ENCODE peak calls at places on chromosomes 6 and 20, in nine cellular contexts. One of them, this sample, is unnamed. For H3K36me3, the result is how much of the 10 kb centered on the place peaks cover.

GRCh38 chr6:136607204-136607931 is 57.1 kb upstream of the MAP7 start:
- DNase-seq in heart left ventricle: no peak
- DNase-seq in right lobe of liver: no peak
- DNase-seq in tibial nerve: no peak
- DNase-seq in HCT116: no peak
- DNase-seq in ovary: no peak
- DNase-seq in stomach: no peak
- DNase-seq in IMR-90: peak
- DNase-seq in endothelial cell of umbilical vein: peak
- DNase-seq in this sample: no peak

GRCh38 chr20:63706027-63706695 is 1.6 kb downstream of the ARFRP1 start:
- DNase-seq in heart left ventricle: no peak
- DNase-seq in right lobe of liver: peak
- DNase-seq in stomach: no peak
- DNase-seq in ovary: no peak
- DNase-seq in endothelial cell of umbilical vein: no peak
- DNase-seq in IMR-90: no peak
- DNase-seq in tibial nerve: no peak
- DNase-seq in HCT116: no peak
- DNase-seq in this sample: no peak

GRCh38 chr20:2508631-2509467 is at the start of gene ZNF343:
- DNase-seq in HCT116: peak
- DNase-seq in stomach: peak
- DNase-seq in IMR-90: peak
- DNase-seq in heart left ventricle: peak
- DNase-seq in right lobe of liver: peak
- DNase-seq in endothelial cell of umbilical vein: peak
- DNase-seq in tibial nerve: peak
- DNase-seq in ovary: peak
- DNase-seq in this sample: peak

GRCh38 chr6:157615411-157615763 is 207.7 kb upstream of the SNX9 start:
- DNase-seq in heart left ventricle: no peak
- DNase-seq in HCT116: no peak
- DNase-seq in tibial nerve: no peak
- DNase-seq in ovary: no peak
- DNase-seq in endothelial cell of umbilical vein: peak
- DNase-seq in right lobe of liver: no peak
- DNase-seq in IMR-90: no peak
- DNase-seq in stomach: no peak
- DNase-seq in this sample: no peak

GRCh38 chr6:169236988-169237387 is 16.7 kb downstream of the THBS2 start:
- DNase-seq in tibial nerve: no peak
- DNase-seq in right lobe of liver: peak
- DNase-seq in HCT116: no peak
- DNase-seq in ovary: no peak
- DNase-seq in stomach: no peak
- DNase-seq in IMR-90: no peak
- DNase-seq in endothelial cell of umbilical vein: no peak
- DNase-seq in heart left ventricle: no peak
- DNase-seq in this sample: no peak

GRCh38 chr6:19472168-19472567 is 365.0 kb upstream of the ID4 start:
- DNase-seq in stomach: no peak
- DNase-seq in tibial nerve: no peak
- DNase-seq in ovary: no peak
- DNase-seq in right lobe of liver: no peak
- DNase-seq in HCT116: peak
- DNase-seq in endothelial cell of umbilical vein: no peak
- DNase-seq in heart left ventricle: no peak
- DNase-seq in IMR-90: peak
- DNase-seq in this sample: no peak

GRCh38 chr6:161833099-161833860 is 559.4 kb upstream of the AGPAT4 start:
- DNase-seq in heart left ventricle: no peak
- DNase-seq in IMR-90: no peak
- DNase-seq in endothelial cell of umbilical vein: no peak
- DNase-seq in stomach: no peak
- DNase-seq in right lobe of liver: no peak
- DNase-seq in HCT116: no peak
- DNase-seq in ovary: no peak
- DNase-seq in tibial nerve: no peak
- DNase-seq in this sample: no peak

GRCh38 chr6:135128268-135128914 is 52.7 kb upstream of the MYB start:
- DNase-seq in ovary: no peak
- DNase-seq in stomach: no peak
- DNase-seq in heart left ventricle: no peak
- DNase-seq in IMR-90: no peak
- DNase-seq in endothelial cell of umbilical vein: peak
- DNase-seq in tibial nerve: no peak
- DNase-seq in HCT116: no peak
- DNase-seq in right lobe of liver: no peak
- DNase-seq in this sample: no peak

GRCh38 chr6:21371676-21372161 is 221.8 kb upstream of the SOX4 start:
- DNase-seq in IMR-90: no peak
- DNase-seq in HCT116: no peak
- DNase-seq in right lobe of liver: no peak
- DNase-seq in ovary: no peak
- DNase-seq in tibial nerve: no peak
- DNase-seq in heart left ventricle: no peak
- DNase-seq in endothelial cell of umbilical vein: no peak
- DNase-seq in stomach: no peak
- DNase-seq in this sample: no peak

GRCh38 chr20:8764289-8764962 is 304.5 kb upstream of the PLCB4 start:
- DNase-seq in endothelial cell of umbilical vein: no peak
- DNase-seq in tibial nerve: no peak
- DNase-seq in right lobe of liver: no peak
- DNase-seq in ovary: no peak
- DNase-seq in IMR-90: no peak
- DNase-seq in HCT116: no peak
- DNase-seq in heart left ventricle: no peak
- DNase-seq in stomach: no peak
- DNase-seq in this sample: no peak

GRCh38 chr6:13877116-13877515 is 47.6 kb upstream of the RNF182 start:
- DNase-seq in heart left ventricle: no peak
- DNase-seq in stomach: no peak
- DNase-seq in tibial nerve: no peak
- DNase-seq in ovary: no peak
- DNase-seq in HCT116: no peak
- DNase-seq in endothelial cell of umbilical vein: no peak
- DNase-seq in right lobe of liver: no peak
- DNase-seq in IMR-90: peak
- DNase-seq in this sample: no peak

GRCh38 chr20:46694484-46694883 is 5.2 kb upstream of the TP53RK start:
- DNase-seq in ovary: no peak
- DNase-seq in tibial nerve: no peak
- DNase-seq in IMR-90: peak
- DNase-seq in HCT116: no peak
- DNase-seq in endothelial cell of umbilical vein: peak
- DNase-seq in right lobe of liver: no peak
- DNase-seq in stomach: no peak
- DNase-seq in heart left ventricle: no peak
- DNase-seq in this sample: no peak

GRCh38 chr6:53984163-53984562 is 127.1 kb upstream of the MLIP start:
- DNase-seq in endothelial cell of umbilical vein: peak
- DNase-seq in stomach: no peak
- DNase-seq in IMR-90: peak
- DNase-seq in heart left ventricle: no peak
- DNase-seq in HCT116: peak
- DNase-seq in tibial nerve: no peak
- DNase-seq in ovary: no peak
- DNase-seq in right lobe of liver: no peak
- DNase-seq in this sample: no peak

GRCh38 chr6:139877828-139878405 is 503.5 kb upstream of the CITED2 start:
- DNase-seq in ovary: no peak
- DNase-seq in IMR-90: no peak
- DNase-seq in right lobe of liver: peak
- DNase-seq in heart left ventricle: no peak
- DNase-seq in tibial nerve: no peak
- DNase-seq in HCT116: no peak
- DNase-seq in endothelial cell of umbilical vein: no peak
- DNase-seq in stomach: no peak
- DNase-seq in this sample: no peak

GRCh38 chr6:46491201-46491788 is at the start of gene RCAN2:
- DNase-seq in stomach: peak
- DNase-seq in endothelial cell of umbilical vein: peak
- DNase-seq in heart left ventricle: peak
- DNase-seq in ovary: peak
- DNase-seq in tibial nerve: peak
- DNase-seq in IMR-90: peak
- DNase-seq in right lobe of liver: peak
- DNase-seq in HCT116: peak
- DNase-seq in this sample: no peak

DNA sequence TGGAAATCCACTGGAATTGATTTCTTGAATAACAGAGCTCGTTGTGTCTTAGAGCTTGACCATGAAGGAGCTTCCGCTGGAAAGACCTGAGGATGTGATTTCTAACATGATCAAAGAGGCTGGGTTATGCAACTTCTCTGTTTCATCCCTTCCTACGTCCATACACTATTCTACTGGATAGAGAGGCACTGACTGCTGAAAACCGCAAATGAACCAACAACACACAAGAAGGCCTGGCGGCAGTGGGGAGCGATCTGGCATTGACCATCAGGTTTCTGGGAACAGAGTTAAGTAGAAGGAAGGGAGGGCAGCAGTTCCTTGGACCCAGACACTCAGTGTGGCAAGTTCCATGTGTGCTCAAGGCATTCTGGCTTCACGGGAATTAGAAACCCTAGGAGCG is 13.3 kb downstream of the LRRN4 start:
- DNase-seq in tibial nerve: no peak
- DNase-seq in endothelial cell of umbilical vein: no peak
- DNase-seq in right lobe of liver: no peak
- DNase-seq in ovary: no peak
- DNase-seq in heart left ventricle: no peak
- DNase-seq in HCT116: no peak
- DNase-seq in stomach: no peak
- DNase-seq in IMR-90: no peak
- DNase-seq in this sample: no peak
- H3K36me3 ChIP-seq in tibial nerve: under half
- H3K36me3 ChIP-seq in endothelial cell of umbilical vein: under half
- H3K36me3 ChIP-seq in right lobe of liver: under half
- H3K36me3 ChIP-seq in ovary: under half
- H3K36me3 ChIP-seq in heart left ventricle: half or more
- H3K36me3 ChIP-seq in HCT116: under half
- H3K36me3 ChIP-seq in stomach: half or more
- H3K36me3 ChIP-seq in IMR-90: under half
- H3K36me3 ChIP-seq in this sample: half or more

DNA sequence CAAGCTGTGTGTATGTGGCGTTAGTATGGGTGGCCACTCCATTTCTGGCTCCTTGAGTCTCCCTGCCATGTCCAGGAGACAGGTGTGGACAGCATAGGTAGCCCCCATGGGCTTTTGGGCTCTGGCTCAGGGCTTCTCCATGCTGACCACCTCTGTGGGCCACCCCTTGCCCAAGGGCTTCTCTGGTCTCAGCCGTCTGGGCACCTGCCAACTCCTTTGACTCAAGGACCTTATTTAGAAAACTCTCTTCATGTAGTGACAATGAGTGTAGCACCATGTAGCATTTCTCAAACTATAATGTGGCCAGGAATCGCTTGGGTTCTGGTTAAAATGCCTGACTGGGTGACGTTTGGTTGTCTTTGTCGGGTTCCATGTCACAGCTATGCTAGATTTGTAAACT is 5.1 kb upstream of the GTSF1L start:
- DNase-seq in stomach: no peak
- DNase-seq in IMR-90: no peak
- DNase-seq in right lobe of liver: no peak
- DNase-seq in endothelial cell of umbilical vein: no peak
- DNase-seq in HCT116: no peak
- DNase-seq in tibial nerve: no peak
- DNase-seq in heart left ventricle: no peak
- DNase-seq in ovary: no peak
- DNase-seq in this sample: no peak
- H3K4me3 ChIP-seq in stomach: no peak
- H3K4me3 ChIP-seq in IMR-90: no peak
- H3K4me3 ChIP-seq in right lobe of liver: no peak
- H3K4me3 ChIP-seq in endothelial cell of umbilical vein: no peak
- H3K4me3 ChIP-seq in HCT116: no peak
- H3K4me3 ChIP-seq in tibial nerve: no peak
- H3K4me3 ChIP-seq in heart left ventricle: no peak
- H3K4me3 ChIP-seq in ovary: no peak
- H3K4me3 ChIP-seq in this sample: no peak

DNA sequence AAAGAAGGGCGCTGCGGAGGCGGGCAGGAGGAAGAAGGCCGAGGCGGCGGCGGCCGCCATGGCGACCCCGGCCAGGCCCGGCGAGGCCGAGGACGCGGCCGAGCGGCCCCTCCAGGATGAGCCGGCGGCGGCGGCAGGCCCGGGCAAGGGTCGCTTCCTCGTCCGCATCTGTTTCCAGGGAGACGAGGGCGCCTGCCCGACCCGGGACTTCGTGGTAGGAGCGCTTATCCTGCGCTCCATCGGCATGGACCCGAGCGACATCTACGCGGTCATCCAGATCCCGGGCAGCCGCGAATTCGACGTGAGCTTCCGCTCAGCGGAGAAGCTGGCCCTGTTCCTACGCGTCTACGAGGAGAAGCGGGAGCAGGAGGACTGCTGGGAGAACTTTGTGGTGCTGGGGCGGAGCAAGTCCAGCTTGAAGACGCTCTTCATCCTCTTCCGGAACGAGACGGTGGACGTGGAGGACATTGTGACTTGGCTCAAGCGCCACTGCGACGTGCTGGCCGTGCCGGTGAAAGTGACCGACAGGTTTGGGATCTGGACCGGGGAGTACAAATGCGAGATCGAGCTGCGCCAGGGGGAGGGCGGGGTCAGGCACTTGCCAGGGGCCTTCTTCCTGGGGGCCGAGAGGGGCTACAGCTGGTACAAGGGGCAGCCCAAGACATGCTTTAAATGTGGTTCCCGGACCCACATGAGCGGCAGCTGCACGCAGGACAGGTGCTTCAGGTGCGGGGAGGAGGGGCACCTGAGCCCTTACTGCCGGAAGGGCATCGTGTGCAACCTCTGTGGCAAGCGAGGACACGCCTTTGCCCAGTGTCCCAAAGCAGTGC is 770 bp downstream of the ZCCHC3 start:
- DNase-seq in stomach: peak
- DNase-seq in IMR-90: peak
- DNase-seq in HCT116: no peak
- DNase-seq in right lobe of liver: peak
- DNase-seq in tibial nerve: no peak
- DNase-seq in heart left ventricle: peak
- DNase-seq in endothelial cell of umbilical vein: peak
- DNase-seq in ovary: peak
- DNase-seq in this sample: no peak
- TF ChIP-seq POLR2A in stomach: no peak
- TF ChIP-seq POLR2A in IMR-90: no peak
- TF ChIP-seq POLR2A in HCT116: peak
- TF ChIP-seq POLR2A in right lobe of liver: no peak
- TF ChIP-seq POLR2A in tibial nerve: no peak
- TF ChIP-seq POLR2A in heart left ventricle: peak
- TF ChIP-seq POLR2A in endothelial cell of umbilical vein: peak
- TF ChIP-seq POLR2A in ovary: peak
- TF ChIP-seq POLR2A in this sample: no peak

DNA sequence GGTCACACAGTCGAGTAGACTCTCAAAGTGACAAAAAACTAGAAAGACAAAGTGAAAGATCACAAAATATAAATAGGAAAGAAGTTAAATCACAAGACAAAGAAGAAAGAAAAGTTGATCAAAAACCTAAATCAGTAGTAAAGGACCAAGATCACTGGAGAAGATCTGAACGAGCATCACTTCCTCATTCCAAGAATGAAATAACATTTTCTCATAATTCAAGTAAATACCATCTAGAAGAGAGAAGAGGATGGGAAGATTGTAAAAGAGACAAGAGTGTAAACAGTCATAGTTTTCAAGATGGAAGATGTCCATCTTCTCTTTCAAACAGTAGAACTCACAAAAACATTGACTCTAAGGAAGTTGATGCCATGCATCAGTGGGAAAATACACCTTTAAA is 31.6 kb upstream of the GJA10 start:
- DNase-seq in heart left ventricle: no peak
- DNase-seq in ovary: no peak
- DNase-seq in tibial nerve: no peak
- DNase-seq in IMR-90: no peak
- DNase-seq in right lobe of liver: no peak
- DNase-seq in HCT116: no peak
- DNase-seq in stomach: no peak
- DNase-seq in endothelial cell of umbilical vein: no peak
- DNase-seq in this sample: no peak
- H3K36me3 ChIP-seq in heart left ventricle: half or more
- H3K36me3 ChIP-seq in ovary: under half
- H3K36me3 ChIP-seq in tibial nerve: under half
- H3K36me3 ChIP-seq in IMR-90: under half
- H3K36me3 ChIP-seq in right lobe of liver: under half
- H3K36me3 ChIP-seq in HCT116: under half
- H3K36me3 ChIP-seq in stomach: half or more
- H3K36me3 ChIP-seq in endothelial cell of umbilical vein: under half
- H3K36me3 ChIP-seq in this sample: half or more